ENCODE peak calls at places on chromosomes 3 and 15, in nine cellular contexts. W is prostate gland, C is psoas muscle, F is BJ, O is AG04450, L is brain microvascular endothelial cell, E is neural crest cell, I is Panc1, D is left lung. M is an unnamed sample.

GRCh38 chr3:108051005-108051404 is 39.8 kb downstream of the CD47 start:
- DNase-seq in W (no peak), C (no peak), F (no peak), O (no peak), L (peak), E (no peak), I (no peak), D (no peak), M (no peak)

GRCh38 chr3:176785207-176785606 is 412.1 kb downstream of the TBL1XR1 start:
- DNase-seq in W (no peak), C (no peak), F (no peak), O (no peak), L (no peak), E (no peak), I (no peak), D (no peak), M (no peak)

GRCh38 chr3:184155644-184156521 is 706 bp downstream of the DVL3 start:
- DNase-seq in W (peak), C (peak), F (no peak), O (no peak), L (no peak), E (peak), I (no peak), D (peak), M (no peak)

GRCh38 chr3:150331978-150332568 is 76.0 kb upstream of the TSC22D2 start:
- DNase-seq in W (no peak), C (no peak), F (no peak), O (no peak), L (no peak), E (no peak), I (no peak), D (no peak), M (no peak)

GRCh38 chr15:27977656-27978055 is 121.5 kb downstream of the OCA2 start:
- DNase-seq in W (no peak), C (no peak), F (no peak), O (no peak), L (peak), E (no peak), I (no peak), D (no peak), M (no peak)

GRCh38 chr3:535566-536416 is 339.2 kb downstream of the CHL1 start:
- DNase-seq in W (no peak), C (peak), F (no peak), O (no peak), L (peak), E (no peak), I (no peak), D (peak), M (no peak)

GRCh38 chr15:85496551-85497545 is 116.4 kb downstream of the AKAP13 start:
- DNase-seq in W (no peak), C (no peak), F (no peak), O (no peak), L (no peak), E (no peak), I (no peak), D (no peak), M (no peak)

GRCh38 chr15:65789105-65789504 is 3.0 kb downstream of the DENND4A start:
- DNase-seq in W (no peak), C (no peak), F (no peak), O (no peak), L (no peak), E (no peak), I (no peak), D (no peak), M (no peak)

GRCh38 chr15:59997070-59997701 is 6.9 kb upstream of the FOXB1 start:
- DNase-seq in W (no peak), C (no peak), F (no peak), O (no peak), L (no peak), E (no peak), I (no peak), D (peak), M (no peak)

GRCh38 chr3:98068824-98069223 is 18.1 kb upstream of the OR5AC2 start:
- DNase-seq in W (no peak), C (no peak), F (no peak), O (no peak), L (no peak), E (no peak), I (no peak), D (no peak), M (no peak)

GRCh38 chr3:129317014-129317771 is 38.5 kb downstream of the HMCES start:
- DNase-seq in W (no peak), C (no peak), F (no peak), O (no peak), L (no peak), E (no peak), I (no peak), D (peak), M (no peak)

GRCh38 chr3:23961913-23962312 is 16.8 kb downstream of the NR1D2 start:
- DNase-seq in W (no peak), C (no peak), F (no peak), O (no peak), L (no peak), E (no peak), I (no peak), D (no peak), M (no peak)

GRCh38 chr3:10855871-10856662 is 40.0 kb downstream of the SLC6A11 start:
- DNase-seq in W (no peak), C (no peak), F (no peak), O (no peak), L (no peak), E (no peak), I (no peak), D (no peak), M (no peak)
- TF ChIP-seq CTCF in W (no peak), C (peak), F (peak), O (peak), L (peak), E (peak), I (peak), D (no peak), M (peak)

DNA sequence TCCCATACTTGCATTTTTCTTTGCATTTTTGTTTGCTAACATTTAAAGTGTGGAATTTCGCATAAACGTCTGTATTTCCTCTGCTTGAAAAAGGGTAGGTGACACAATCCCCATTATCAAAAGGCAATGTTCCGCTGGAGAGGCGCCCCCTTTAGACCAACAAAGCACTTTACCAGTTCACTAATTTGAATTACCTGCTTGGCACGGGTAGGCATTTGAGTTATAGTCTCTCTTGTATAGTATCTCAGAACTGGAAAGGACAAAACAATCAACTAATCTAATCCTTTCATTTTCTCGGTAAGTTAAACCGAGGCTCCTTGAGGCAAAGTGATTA is 775 bp upstream of the CCDC39 start:
- DNase-seq in W (peak), C (no peak), F (no peak), O (no peak), L (peak), E (peak), I (peak), D (no peak), M (no peak)
- TF ChIP-seq CTCF in W (peak), C (no peak), F (peak), O (peak), L (peak), E (peak), I (peak), D (peak), M (peak)

DNA sequence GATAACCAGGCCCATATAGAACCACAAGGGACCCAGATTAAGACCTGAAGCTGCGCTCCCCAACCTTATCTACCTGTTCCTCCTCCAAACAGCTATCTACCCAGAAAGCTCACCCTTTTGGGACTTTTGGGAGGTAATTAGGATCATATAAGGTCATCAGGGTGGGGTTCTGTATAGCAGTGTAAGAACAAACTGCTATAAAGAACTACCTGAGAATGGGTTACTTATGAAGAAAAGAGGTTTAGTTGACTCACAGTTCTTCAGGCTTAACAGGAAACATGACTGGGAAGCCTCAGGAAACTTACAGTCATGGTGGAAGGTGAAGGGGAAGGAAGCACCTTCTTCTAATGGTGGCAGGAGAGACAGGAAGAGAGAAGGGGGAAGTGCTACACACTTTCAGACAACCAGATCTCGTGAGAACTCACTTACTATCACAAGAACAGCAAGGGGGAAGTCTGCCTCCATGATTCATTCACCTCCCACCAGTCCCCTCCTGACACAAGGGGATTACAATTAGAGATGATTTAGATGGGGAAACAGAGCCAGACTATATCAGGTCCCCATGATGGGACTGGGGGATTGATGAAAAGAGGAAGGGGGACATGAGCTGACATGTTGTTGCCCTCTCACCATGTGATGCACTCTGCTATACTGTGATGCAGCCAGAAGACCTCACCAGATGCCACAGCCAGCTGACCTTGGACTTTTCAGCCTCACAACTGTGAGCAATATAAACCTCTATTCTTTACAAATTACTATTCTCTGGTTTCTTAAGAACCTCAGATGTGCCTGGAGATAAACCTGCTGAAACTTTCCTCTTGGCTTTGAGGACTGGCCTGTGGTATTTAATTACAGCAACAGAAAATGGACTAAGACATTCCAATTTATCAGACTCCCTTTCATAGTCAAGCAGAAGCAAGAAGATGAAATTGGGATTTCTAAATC is 15.3 kb upstream of the FMN1 start:
- DNase-seq in W (no peak), C (no peak), F (no peak), O (no peak), L (no peak), E (no peak), I (no peak), D (no peak), M (no peak)
- TF ChIP-seq CTCF in W (no peak), C (no peak), F (no peak), O (no peak), L (no peak), E (no peak), I (no peak), D (no peak), M (no peak)

GRCh38 chr3:128166971-128167453 is 13.7 kb downstream of the EEFSEC start:
- DNase-seq in W (no peak), C (no peak), F (no peak), O (no peak), L (no peak), E (no peak), I (no peak), D (no peak), M (no peak)
- TF ChIP-seq CTCF in W (no peak), C (no peak), F (no peak), O (no peak), L (no peak), E (no peak), I (no peak), D (no peak), M (no peak)

GRCh38 chr3:100896994-100897393 is 96.2 kb downstream of the ABI3BP start:
- DNase-seq in W (no peak), C (no peak), F (no peak), O (no peak), L (no peak), E (no peak), I (no peak), D (no peak), M (no peak)

GRCh38 chr3:100893108-100893507 is 100.1 kb downstream of the ABI3BP start:
- DNase-seq in W (no peak), C (no peak), F (no peak), O (no peak), L (no peak), E (no peak), I (no peak), D (no peak), M (no peak)

GRCh38 chr3:100891033-100891432 is 102.2 kb downstream of the ABI3BP start:
- DNase-seq in W (no peak), C (no peak), F (no peak), O (no peak), L (peak), E (no peak), I (no peak), D (no peak), M (no peak)

GRCh38 chr3:100891827-100892226 is 101.4 kb downstream of the ABI3BP start:
- DNase-seq in W (no peak), C (no peak), F (no peak), O (no peak), L (peak), E (no peak), I (no peak), D (no peak), M (no peak)

DNA sequence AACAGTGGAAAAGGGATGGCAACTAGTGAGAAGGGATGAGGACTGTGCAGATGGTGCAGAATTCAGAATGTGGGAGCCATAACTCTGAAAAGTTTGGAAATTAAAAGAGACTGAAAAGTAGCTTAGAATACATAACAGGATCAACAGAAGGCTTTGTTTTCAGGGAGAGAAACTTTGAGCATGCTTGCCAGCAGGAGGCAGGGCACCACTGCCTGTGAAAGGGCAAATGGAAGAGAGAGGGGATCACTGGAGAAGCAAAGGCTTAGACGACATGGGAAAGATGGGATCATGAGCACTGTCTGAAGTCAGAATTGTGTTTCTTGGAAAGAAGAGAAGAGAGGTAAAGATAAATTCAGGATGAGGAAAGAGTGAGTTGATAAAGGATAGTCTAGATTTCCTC is 99.6 kb downstream of the ABI3BP start:
- DNase-seq in W (no peak), C (no peak), F (no peak), O (no peak), L (peak), E (no peak), I (no peak), D (no peak), M (no peak)
- TF ChIP-seq CTCF in W (peak), C (no peak), F (peak), O (peak), L (peak), E (peak), I (peak), D (peak), M (peak)

GRCh38 chr3:42101048-42101447 is 9.9 kb downstream of the TRAK1 start:
- DNase-seq in W (no peak), C (peak), F (no peak), O (peak), L (peak), E (no peak), I (no peak), D (no peak), M (no peak)
- TF ChIP-seq CTCF in W (no peak), C (no peak), F (no peak), O (no peak), L (no peak), E (no peak), I (no peak), D (no peak), M (no peak)

GRCh38 chr3:100776736-100777135 is 67.4 kb downstream of the TFG start:
- DNase-seq in W (no peak), C (no peak), F (no peak), O (no peak), L (no peak), E (no peak), I (no peak), D (no peak), M (no peak)
- TF ChIP-seq CTCF in W (no peak), C (no peak), F (no peak), O (no peak), L (peak), E (no peak), I (no peak), D (no peak), M (no peak)

GRCh38 chr3:69020857-69021256 is 7.4 kb upstream of the EOGT start:
- DNase-seq in W (no peak), C (no peak), F (no peak), O (no peak), L (no peak), E (no peak), I (no peak), D (no peak), M (no peak)

GRCh38 chr3:69016901-69017300 is 3.4 kb upstream of the EOGT start:
- DNase-seq in W (no peak), C (no peak), F (no peak), O (no peak), L (no peak), E (no peak), I (no peak), D (no peak), M (no peak)

GRCh38 chr3:69016102-69016501 is 2.6 kb upstream of the EOGT start:
- DNase-seq in W (no peak), C (no peak), F (no peak), O (no peak), L (no peak), E (no peak), I (no peak), D (no peak), M (no peak)

GRCh38 chr3:69020424-69020823 is 6.9 kb upstream of the EOGT start:
- DNase-seq in W (no peak), C (no peak), F (no peak), O (no peak), L (no peak), E (no peak), I (no peak), D (no peak), M (no peak)
- TF ChIP-seq CTCF in W (no peak), C (no peak), F (peak), O (peak), L (peak), E (peak), I (peak), D (peak), M (peak)